ENCODE peak calls at places on chromosomes 5 and 9, in eight cellular contexts. B is osteocyte, D is HEK293T, T is fibroblast of the conjunctiva, V is fibroblast of mammary gland, W is IMR-90, U is GM13976, F is Ammon's horn. I is an unnamed sample.
A peak's percentile ranks its signal among the peaks of the same experiment; 100 is the strongest.

GRCh38 chr5:157273131-157273556 is 7.2 kb downstream of the CYFIP2 start:
- DNase-seq in W (no peak), B (no peak), V (no peak), F (no peak), D (no peak), T (no peak), U (peak; percentile 30), I (no peak)

GRCh38 chr9:90891656-90892055 is 90.0 kb downstream of the SYK start:
- DNase-seq in V (no peak), U (no peak), B (peak; percentile 62), D (no peak), T (no peak), F (no peak), W (peak; percentile 8), I (no peak)

GRCh38 chr9:97276310-97276852 is 31.1 kb upstream of the CCDC180 start:
- DNase-seq in T (no peak), U (no peak), B (no peak), V (no peak), D (no peak), W (no peak), F (no peak), I (no peak)

GRCh38 chr9:130330202-130330601 is 64.6 kb downstream of the HMCN2 start:
- DNase-seq in W (no peak), F (no peak), U (no peak), T (no peak), V (no peak), B (no peak), D (no peak), I (no peak)

GRCh38 chr9:128936171-128936865 is 11.1 kb downstream of the DOLK start:
- DNase-seq in F (no peak), D (no peak), B (no peak), V (no peak), T (no peak), W (no peak), U (peak; percentile 7), I (no peak)

GRCh38 chr5:100905259-100905914 is 2.3 kb upstream of the ST8SIA4 start:
- DNase-seq in F (no peak), V (no peak), D (no peak), B (no peak), T (no peak), W (no peak), U (no peak), I (no peak)

GRCh38 chr5:148956632-148957385 is 106.1 kb downstream of the SH3TC2 start:
- DNase-seq in U (no peak), V (no peak), D (no peak), W (peak; percentile 49), F (no peak), B (no peak), T (no peak), I (no peak)

GRCh38 chr9:14993061-14993800 is 83.0 kb upstream of the FREM1 start:
- DNase-seq in V (peak; percentile 85), W (peak; percentile 54), F (peak; percentile 77), D (no peak), B (peak; percentile 89), U (peak; percentile 17), T (peak; percentile 69), I (peak; percentile 88)

GRCh38 chr5:8756498-8757084 is 789.3 kb downstream of the SEMA5A start:
- DNase-seq in V (peak; percentile 67), T (peak; percentile 26), W (peak; percentile 60), B (no peak), D (no peak), F (peak; percentile 74), U (peak; percentile 15), I (peak; percentile 79)

GRCh38 chr9:132037470-132037869 is 42.2 kb downstream of the MED27 start:
- DNase-seq in W (no peak), U (no peak), D (no peak), B (no peak), V (no peak), F (peak; percentile 29), T (no peak), I (no peak)

GRCh38 chr9:87674565-87675299 is 51.2 kb upstream of the CTSL start:
- DNase-seq in B (no peak), V (no peak), D (no peak), F (no peak), W (peak; percentile 15), T (no peak), U (no peak), I (no peak)

GRCh38 chr5:139812836-139813805 is 17.5 kb downstream of the PSD2 start:
- DNase-seq in W (no peak), B (no peak), T (no peak), D (no peak), V (no peak), F (no peak), U (no peak), I (no peak)

GRCh38 chr9:34403554-34404380 is 27.1 kb upstream of the MYORG start:
- DNase-seq in V (peak; percentile 89), D (peak; percentile 77), B (peak; percentile 91), U (peak; percentile 59), F (peak; percentile 77), T (peak; percentile 47), W (peak; percentile 68), I (peak; percentile 70)

GRCh38 chr5:127876384-127876783 is 173.2 kb downstream of the CCDC192 start:
- DNase-seq in V (no peak), W (no peak), F (no peak), B (no peak), T (no peak), D (no peak), U (no peak), I (no peak)

GRCh38 chr9:128108784-128109709 is 18.5 kb downstream of the PTGES2 start:
- DNase-seq in T (no peak), F (no peak), V (no peak), B (no peak), W (no peak), D (no peak), U (no peak), I (no peak)

GRCh38 chr5:56476487-56476856 is 243.3 kb upstream of the ANKRD55 start:
- DNase-seq in D (no peak), U (no peak), W (no peak), T (no peak), V (no peak), F (no peak), B (no peak), I (no peak)

GRCh38 chr5:20300110-20300509 is 312.1 kb upstream of the CDH18 start:
- DNase-seq in U (no peak), W (no peak), F (no peak), V (no peak), B (no peak), T (no peak), D (no peak), I (no peak)

GRCh38 chr5:45454114-45454513 is 242.1 kb downstream of the HCN1 start:
- DNase-seq in U (no peak), F (peak; percentile 59), W (peak; percentile 20), B (no peak), T (no peak), D (peak; percentile 2), V (peak; percentile 2), I (peak; percentile 16)

GRCh38 chr5:178116406-178116885 is 3.1 kb downstream of the N4BP3 start:
- DNase-seq in F (no peak), T (no peak), V (no peak), W (no peak), B (no peak), D (no peak), U (peak; percentile 76), I (no peak)

GRCh38 chr9:133655701-133656100 is 19.5 kb downstream of the DBH start:
- DNase-seq in D (no peak), U (no peak), W (no peak), B (no peak), F (no peak), V (no peak), T (no peak), I (no peak)

GRCh38 chr5:156121234-156121633 is 205.7 kb upstream of the SGCD start:
- DNase-seq in W (peak; percentile 93), V (peak; percentile 67), F (no peak), T (peak; percentile 18), B (no peak), U (no peak), D (no peak), I (no peak)

GRCh38 chr9:123784513-123784912 is 145.4 kb downstream of the DENND1A start:
- DNase-seq in W (peak; percentile 91), V (peak; percentile 90), U (no peak), B (no peak), T (peak; percentile 72), D (no peak), F (no peak), I (no peak)

GRCh38 chr5:94715843-94716242 is 97.4 kb downstream of the SLF1 start:
- DNase-seq in B (no peak), T (no peak), U (no peak), F (no peak), V (no peak), D (no peak), W (no peak), I (no peak)

GRCh38 chr5:60410427-60410826 is 289.5 kb downstream of the DEPDC1B start:
- DNase-seq in B (no peak), D (no peak), V (peak; percentile 16), W (no peak), T (no peak), F (no peak), U (no peak), I (no peak)

GRCh38 chr9:127735530-127736176 is 559 bp upstream of the TOR2A start:
- DNase-seq in W (no peak), F (no peak), D (no peak), B (no peak), U (no peak), V (no peak), T (no peak), I (no peak)

GRCh38 chr5:15763754-15764153 is 263.8 kb downstream of the FBXL7 start:
- DNase-seq in D (no peak), V (peak; percentile 38), T (no peak), W (peak; percentile 51), B (no peak), U (no peak), F (no peak), I (no peak)

GRCh38 chr5:54703091-54703490 is 185.5 kb downstream of the SNX18 start:
- DNase-seq in T (peak; percentile 90), U (no peak), B (no peak), D (no peak), V (peak; percentile 96), F (no peak), W (peak; percentile 93), I (no peak)